ENCODE peak calls at places on chromosomes 1 and 21, in five cellular contexts. C, W, X, K and H are unnamed samples.

GRCh38 chr1:54359393-54360162 is 46.6 kb downstream of the SSBP3 start:
- DNase-seq in K (peak; percentile 46), X (no peak), C (no peak), W (no peak), H (no peak)

GRCh38 chr21:28144089-28144488 is 848.6 kb downstream of the LTN1 start:
- DNase-seq in K (no peak), X (no peak), C (no peak), W (no peak), H (no peak)

GRCh38 chr1:98426092-98426491 is 235.4 kb upstream of the SNX7 start:
- DNase-seq in X (no peak), C (no peak), W (no peak), K (no peak), H (no peak)

GRCh38 chr1:46451948-46452930 is 37.4 kb upstream of the DMBX1 start:
- DNase-seq in X (no peak), C (no peak), W (no peak), K (no peak), H (no peak)

GRCh38 chr1:173573596-173573995 is 29.3 kb downstream of the SLC9C2 start:
- DNase-seq in C (no peak), W (no peak), X (no peak), K (no peak), H (no peak)

GRCh38 chr1:7218210-7218832 is 433.1 kb downstream of the CAMTA1 start:
- DNase-seq in W (no peak), K (peak; percentile 32), X (no peak), C (no peak), H (peak; percentile 68)

GRCh38 chr1:155410931-155411330 is 90.2 kb downstream of the RUSC1 start:
- DNase-seq in C (no peak), K (no peak), W (no peak), X (no peak), H (no peak)

GRCh38 chr21:42887321-42887720 is 5.8 kb upstream of the NDUFV3 start:
- DNase-seq in C (no peak), X (no peak), W (no peak), K (no peak), H (no peak)

GRCh38 chr1:117652421-117652820 is 46.6 kb downstream of the TENT5C start:
- DNase-seq in C (no peak), W (no peak), K (no peak), X (no peak), H (no peak)

GRCh38 chr1:170668301-170668789 is 4.4 kb downstream of the PRRX1 start:
- DNase-seq in K (no peak), X (no peak), C (peak; percentile 37), W (no peak), H (no peak)

DNA sequence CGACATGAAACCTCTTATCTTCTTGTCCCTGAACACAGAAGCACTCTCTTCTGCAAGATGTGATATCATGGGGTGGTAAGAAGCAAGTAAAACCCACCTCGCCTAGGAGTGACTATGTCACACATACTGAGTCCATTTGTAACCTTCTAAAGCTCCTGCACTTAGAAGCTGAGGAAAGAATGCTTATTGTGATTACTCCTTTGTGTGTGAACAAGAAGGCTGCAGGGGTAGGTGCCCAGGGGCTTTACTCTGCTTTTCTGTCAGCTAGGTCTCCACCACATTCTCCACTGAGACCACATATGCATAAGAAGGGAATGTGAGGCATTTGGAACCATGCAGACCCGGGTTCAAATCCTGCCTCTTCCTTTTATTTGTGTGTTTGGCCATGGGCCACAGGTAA is 144.3 kb downstream of the DMRTA2 start:
- DNase-seq in W (no peak), K (no peak), X (no peak), C (no peak), H (no peak)
- TF ChIP-seq POLR2A in W (no peak), K (no peak), X (no peak), C (no peak), H (no peak)

DNA sequence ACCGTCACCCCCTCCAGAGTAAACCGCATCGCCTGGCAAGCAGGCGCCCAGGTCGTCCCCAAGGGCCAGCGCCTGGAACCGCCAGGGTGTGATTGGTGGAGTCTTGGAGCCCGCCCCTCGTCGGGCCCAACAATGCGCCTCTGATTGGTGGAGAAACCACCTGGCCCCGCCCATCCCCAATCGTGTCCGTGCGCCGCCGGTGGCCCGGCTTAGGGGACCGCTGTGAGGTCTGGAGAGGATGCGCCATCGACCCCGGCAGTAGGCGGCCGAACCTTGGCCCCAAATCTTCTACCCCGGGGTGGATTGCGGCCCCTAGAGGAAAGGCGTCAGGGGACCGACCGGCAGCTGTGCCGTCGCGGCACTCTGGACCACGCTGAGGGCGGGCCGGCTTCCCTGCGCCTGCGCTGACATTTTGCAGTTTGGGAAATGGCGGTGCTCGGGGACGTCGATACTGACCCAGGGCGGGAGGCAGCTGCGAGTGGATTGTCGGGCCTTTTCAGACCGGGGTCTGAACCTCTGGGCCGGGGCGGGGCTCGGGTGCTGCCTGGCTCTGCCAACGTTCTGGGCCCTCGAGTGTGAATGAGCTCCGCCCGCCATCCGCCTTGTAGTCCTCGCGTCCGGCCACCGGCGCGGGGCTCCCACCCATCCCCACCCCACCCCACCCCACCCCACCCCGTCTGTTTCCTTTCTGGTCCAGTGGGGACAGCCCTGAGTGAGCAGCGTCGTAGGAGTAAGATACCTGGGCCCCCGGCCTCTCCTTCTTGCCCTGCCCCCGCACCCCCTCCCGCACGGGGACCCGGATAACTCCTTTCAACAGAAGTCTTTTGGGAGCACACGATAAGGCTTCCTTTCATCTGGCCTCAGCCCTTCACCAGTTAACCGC is 34.2 kb downstream of the SLC2A1 start:
- DNase-seq in X (peak; percentile 95), W (no peak), C (peak; percentile 93), K (peak; percentile 93), H (peak; percentile 96)
- TF ChIP-seq POLR2A in X (peak; percentile 79), W (peak; percentile 39), C (peak; percentile 86), K (peak; percentile 76), H (peak; percentile 87)

DNA sequence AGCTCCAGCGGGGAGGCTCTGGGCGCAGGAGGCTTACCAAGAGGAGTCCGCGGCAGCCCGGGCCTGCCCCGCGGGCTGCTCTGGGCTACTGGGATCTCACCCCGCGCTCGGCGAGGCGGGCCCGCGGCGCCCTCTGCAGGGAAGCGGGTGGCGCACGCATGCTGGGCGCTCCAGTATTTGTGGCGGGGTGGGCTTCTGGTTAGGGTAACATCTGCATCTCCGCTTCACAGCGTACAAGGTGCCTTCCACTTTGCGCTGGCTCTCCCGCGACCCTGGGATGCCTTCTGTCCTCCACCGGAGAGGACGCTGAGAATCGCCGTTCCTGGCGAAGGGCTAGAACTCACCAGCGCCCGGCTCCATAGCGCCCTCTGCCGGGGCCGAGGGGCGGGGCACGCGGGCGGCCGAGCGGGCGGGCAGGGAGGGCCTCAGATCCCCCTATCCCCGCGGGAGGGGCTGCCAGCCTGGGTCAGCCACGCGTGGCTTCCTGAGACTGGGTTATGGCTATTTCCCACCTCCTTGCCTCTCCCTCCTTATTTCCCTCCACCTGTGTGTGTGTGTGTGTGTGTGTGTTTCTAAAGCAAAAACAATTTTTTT is 46.6 kb upstream of the CTBS start:
- DNase-seq in C (peak; percentile 82), K (peak; percentile 68), W (peak; percentile 75), X (peak; percentile 74), H (peak; percentile 90)
- TF ChIP-seq POLR2A in C (peak; percentile 37), K (no peak), W (peak; percentile 23), X (no peak), H (no peak)

GRCh38 chr1:167611983-167612382 is 18.0 kb upstream of the RCSD1 start:
- DNase-seq in K (no peak), C (no peak), X (no peak), W (no peak), H (no peak)
- TF ChIP-seq POLR2A in K (no peak), C (no peak), X (no peak), W (no peak), H (no peak)

GRCh38 chr1:21937034-21937371 is at the start of gene HSPG2:
- DNase-seq in K (no peak), C (no peak), W (no peak), X (no peak), H (no peak)

GRCh38 chr1:21933397-21934248 is 3.5 kb downstream of the HSPG2 start:
- DNase-seq in W (no peak), X (peak; percentile 76), K (peak; percentile 82), C (peak; percentile 75), H (no peak)

GRCh38 chr1:21935891-21936365 is 1.2 kb downstream of the HSPG2 start:
- DNase-seq in W (no peak), C (no peak), X (no peak), K (no peak), H (peak; percentile 52)

GRCh38 chr1:21936366-21937031 is 611 bp downstream of the HSPG2 start:
- DNase-seq in C (no peak), W (no peak), X (no peak), K (no peak), H (no peak)

DNA sequence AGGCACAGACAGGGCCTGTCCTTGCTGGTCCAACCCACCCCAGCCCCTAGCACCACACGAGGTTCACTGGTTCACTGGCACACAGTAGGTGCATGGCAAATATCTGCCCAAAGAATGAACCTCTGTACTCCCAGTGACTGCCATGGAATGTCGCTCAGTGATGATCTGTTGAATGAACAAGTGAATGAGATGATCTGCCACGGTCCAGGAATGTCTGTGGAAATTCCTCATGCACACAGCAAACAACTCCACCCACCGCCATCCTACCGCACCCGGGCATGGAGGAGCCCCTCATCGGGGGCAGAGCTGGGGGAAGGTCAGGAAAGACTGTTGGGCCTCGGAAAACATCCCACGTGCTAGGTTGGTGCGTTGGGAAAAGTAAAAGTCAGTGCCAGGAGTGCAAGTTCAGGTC is 1.7 kb downstream of the HSPG2 start:
- DNase-seq in C (no peak), X (no peak), W (no peak), K (no peak), H (no peak)
- TF ChIP-seq POLR2A in C (no peak), X (no peak), W (no peak), K (no peak), H (no peak)

GRCh38 chr1:23563755-23564374 is 4.6 kb upstream of the ID3 start:
- DNase-seq in C (no peak), K (no peak), W (no peak), X (no peak), H (no peak)

GRCh38 chr1:23563003-23563402 is 3.7 kb upstream of the ID3 start:
- DNase-seq in C (no peak), W (no peak), X (no peak), K (no peak), H (no peak)

GRCh38 chr1:23561813-23562100 is 2.5 kb upstream of the ID3 start:
- DNase-seq in W (no peak), K (no peak), X (no peak), C (no peak), H (no peak)

GRCh38 chr1:23561076-23561812 is 1.9 kb upstream of the ID3 start:
- DNase-seq in X (no peak), C (no peak), W (no peak), K (no peak), H (no peak)

GRCh38 chr1:23562138-23562819 is 3.0 kb upstream of the ID3 start:
- DNase-seq in K (peak; percentile 97), W (peak; percentile 81), X (peak; percentile 96), C (peak; percentile 92), H (peak; percentile 82)
- TF ChIP-seq POLR2A in K (peak; percentile 44), W (no peak), X (peak; percentile 47), C (peak; percentile 71), H (no peak)

GRCh38 chr1:95041491-95042165 is 31.1 kb downstream of the ALG14 start:
- DNase-seq in X (peak; percentile 77), K (peak; percentile 81), W (peak; percentile 36), C (peak; percentile 55), H (peak; percentile 75)
- TF ChIP-seq POLR2A in X (no peak), K (no peak), W (no peak), C (no peak), H (no peak)